ENCODE peak calls at places on chromosomes 7 and 10, in nine cellular contexts. One of them, this sample, is unnamed.
A peak's percentile ranks its signal among the peaks of the same experiment; 100 is the strongest.

GRCh38 chr7:964401-965231 is 10.1 kb upstream of the ADAP1 start:
- DNase-seq in neuronal stem cell: no peak
- DNase-seq in stimulated activated CD4-positive, alpha-beta T cell treated with anti-CD3 and anti-CD28 coated beads, TNF-alpha, amount 100 ng/mL, for 1 hour: no peak
- DNase-seq in IMR-90: peak; percentile 25
- DNase-seq in non-pigmented ciliary epithelial cell: no peak
- DNase-seq in NCI-H345: no peak
- DNase-seq in lung: no peak
- DNase-seq in Caki2: no peak
- DNase-seq in stomach: no peak
- DNase-seq in this sample: no peak

GRCh38 chr7:143299840-143300239 is 11.7 kb downstream of the CASP2 start:
- DNase-seq in stomach: peak; percentile 38
- DNase-seq in IMR-90: no peak
- DNase-seq in stimulated activated CD4-positive, alpha-beta T cell treated with anti-CD3 and anti-CD28 coated beads, TNF-alpha, amount 100 ng/mL, for 1 hour: peak; percentile 42
- DNase-seq in NCI-H345: no peak
- DNase-seq in neuronal stem cell: no peak
- DNase-seq in lung: no peak
- DNase-seq in non-pigmented ciliary epithelial cell: no peak
- DNase-seq in Caki2: no peak
- DNase-seq in this sample: no peak

GRCh38 chr7:70178787-70179186 is 580.5 kb downstream of the AUTS2 start:
- DNase-seq in neuronal stem cell: no peak
- DNase-seq in IMR-90: no peak
- DNase-seq in lung: peak; percentile 29
- DNase-seq in NCI-H345: peak; percentile 29
- DNase-seq in stimulated activated CD4-positive, alpha-beta T cell treated with anti-CD3 and anti-CD28 coated beads, TNF-alpha, amount 100 ng/mL, for 1 hour: no peak
- DNase-seq in stomach: no peak
- DNase-seq in Caki2: peak; percentile 74
- DNase-seq in non-pigmented ciliary epithelial cell: no peak
- DNase-seq in this sample: no peak

GRCh38 chr10:123275183-123275549 is 121.0 kb downstream of the BUB3 start:
- DNase-seq in stomach: no peak
- DNase-seq in lung: no peak
- DNase-seq in neuronal stem cell: no peak
- DNase-seq in stimulated activated CD4-positive, alpha-beta T cell treated with anti-CD3 and anti-CD28 coated beads, TNF-alpha, amount 100 ng/mL, for 1 hour: no peak
- DNase-seq in non-pigmented ciliary epithelial cell: no peak
- DNase-seq in NCI-H345: no peak
- DNase-seq in IMR-90: no peak
- DNase-seq in Caki2: no peak
- DNase-seq in this sample: no peak

GRCh38 chr7:20798081-20798693 is 11.5 kb upstream of the SP8 start:
- DNase-seq in NCI-H345: peak; percentile 96
- DNase-seq in stimulated activated CD4-positive, alpha-beta T cell treated with anti-CD3 and anti-CD28 coated beads, TNF-alpha, amount 100 ng/mL, for 1 hour: no peak
- DNase-seq in stomach: peak; percentile 73
- DNase-seq in IMR-90: no peak
- DNase-seq in neuronal stem cell: peak; percentile 77
- DNase-seq in Caki2: peak; percentile 92
- DNase-seq in non-pigmented ciliary epithelial cell: no peak
- DNase-seq in lung: no peak
- DNase-seq in this sample: peak; percentile 91

GRCh38 chr7:95517458-95517857 is 31.7 kb downstream of the ASB4 start:
- DNase-seq in IMR-90: no peak
- DNase-seq in non-pigmented ciliary epithelial cell: no peak
- DNase-seq in stimulated activated CD4-positive, alpha-beta T cell treated with anti-CD3 and anti-CD28 coated beads, TNF-alpha, amount 100 ng/mL, for 1 hour: no peak
- DNase-seq in stomach: no peak
- DNase-seq in Caki2: no peak
- DNase-seq in lung: no peak
- DNase-seq in neuronal stem cell: no peak
- DNase-seq in NCI-H345: no peak
- DNase-seq in this sample: no peak

GRCh38 chr7:48087349-48087748 is 1.7 kb upstream of the UPP1 start:
- DNase-seq in stomach: no peak
- DNase-seq in NCI-H345: no peak
- DNase-seq in IMR-90: peak; percentile 86
- DNase-seq in neuronal stem cell: no peak
- DNase-seq in stimulated activated CD4-positive, alpha-beta T cell treated with anti-CD3 and anti-CD28 coated beads, TNF-alpha, amount 100 ng/mL, for 1 hour: no peak
- DNase-seq in lung: no peak
- DNase-seq in non-pigmented ciliary epithelial cell: no peak
- DNase-seq in Caki2: no peak
- DNase-seq in this sample: no peak

GRCh38 chr7:26612742-26613141 is 251.6 kb downstream of the SKAP2 start:
- DNase-seq in NCI-H345: no peak
- DNase-seq in stomach: no peak
- DNase-seq in lung: no peak
- DNase-seq in non-pigmented ciliary epithelial cell: no peak
- DNase-seq in Caki2: no peak
- DNase-seq in IMR-90: no peak
- DNase-seq in stimulated activated CD4-positive, alpha-beta T cell treated with anti-CD3 and anti-CD28 coated beads, TNF-alpha, amount 100 ng/mL, for 1 hour: no peak
- DNase-seq in neuronal stem cell: no peak
- DNase-seq in this sample: no peak

GRCh38 chr10:102642553-102643345 is 1.5 kb upstream of the TRIM8 start:
- DNase-seq in NCI-H345: peak; percentile 57
- DNase-seq in Caki2: peak; percentile 74
- DNase-seq in IMR-90: peak; percentile 56
- DNase-seq in stimulated activated CD4-positive, alpha-beta T cell treated with anti-CD3 and anti-CD28 coated beads, TNF-alpha, amount 100 ng/mL, for 1 hour: peak; percentile 28
- DNase-seq in stomach: peak; percentile 68
- DNase-seq in neuronal stem cell: peak; percentile 54
- DNase-seq in lung: no peak
- DNase-seq in non-pigmented ciliary epithelial cell: no peak
- DNase-seq in this sample: no peak

GRCh38 chr10:122640921-122641320 is 58.7 kb downstream of the C10orf120 start:
- DNase-seq in neuronal stem cell: no peak
- DNase-seq in lung: no peak
- DNase-seq in stimulated activated CD4-positive, alpha-beta T cell treated with anti-CD3 and anti-CD28 coated beads, TNF-alpha, amount 100 ng/mL, for 1 hour: no peak
- DNase-seq in Caki2: no peak
- DNase-seq in stomach: no peak
- DNase-seq in IMR-90: no peak
- DNase-seq in non-pigmented ciliary epithelial cell: no peak
- DNase-seq in NCI-H345: no peak
- DNase-seq in this sample: no peak

GRCh38 chr10:71312840-71313789 is 5.9 kb upstream of the SLC29A3 start:
- DNase-seq in non-pigmented ciliary epithelial cell: no peak
- DNase-seq in NCI-H345: no peak
- DNase-seq in stomach: no peak
- DNase-seq in IMR-90: peak; percentile 60
- DNase-seq in stimulated activated CD4-positive, alpha-beta T cell treated with anti-CD3 and anti-CD28 coated beads, TNF-alpha, amount 100 ng/mL, for 1 hour: no peak
- DNase-seq in neuronal stem cell: no peak
- DNase-seq in Caki2: no peak
- DNase-seq in lung: peak; percentile 41
- DNase-seq in this sample: no peak

GRCh38 chr10:50999163-50999562 is 75.1 kb upstream of the PRKG1 start:
- DNase-seq in stomach: no peak
- DNase-seq in stimulated activated CD4-positive, alpha-beta T cell treated with anti-CD3 and anti-CD28 coated beads, TNF-alpha, amount 100 ng/mL, for 1 hour: no peak
- DNase-seq in NCI-H345: no peak
- DNase-seq in Caki2: no peak
- DNase-seq in lung: no peak
- DNase-seq in non-pigmented ciliary epithelial cell: no peak
- DNase-seq in IMR-90: peak; percentile 58
- DNase-seq in neuronal stem cell: no peak
- DNase-seq in this sample: no peak